ENCODE peak calls at places on chromosomes 4 and X, in five cellular contexts. One of them, this sample, is unnamed.

GRCh38 chrX:77622233-77622632 is 163.8 kb downstream of the ATRX start:
- DNase-seq in T-helper 2 cell: no peak
- DNase-seq in smooth muscle cell of the brain vasculature: no peak
- DNase-seq in psoas muscle: no peak
- DNase-seq in stimulated activated CD4-positive, alpha-beta T cell treated with anti-CD3 and anti-CD28 coated beads, Interleukin-2, amount 100 ng/mL, for 48 hours: no peak
- DNase-seq in this sample: no peak

GRCh38 chr4:2341911-2342652 is 76.4 kb downstream of the ZFYVE28 start:
- DNase-seq in smooth muscle cell of the brain vasculature: no peak
- DNase-seq in T-helper 2 cell: no peak
- DNase-seq in psoas muscle: no peak
- DNase-seq in stimulated activated CD4-positive, alpha-beta T cell treated with anti-CD3 and anti-CD28 coated beads, Interleukin-2, amount 100 ng/mL, for 48 hours: no peak
- DNase-seq in this sample: no peak

GRCh38 chrX:69210513-69211065 is 45.3 kb upstream of the PJA1 start:
- DNase-seq in smooth muscle cell of the brain vasculature: no peak
- DNase-seq in psoas muscle: no peak
- DNase-seq in T-helper 2 cell: no peak
- DNase-seq in stimulated activated CD4-positive, alpha-beta T cell treated with anti-CD3 and anti-CD28 coated beads, Interleukin-2, amount 100 ng/mL, for 48 hours: no peak
- DNase-seq in this sample: no peak

GRCh38 chr4:140529434-140529833 is 5.5 kb downstream of the ELMOD2 start:
- DNase-seq in psoas muscle: no peak
- DNase-seq in stimulated activated CD4-positive, alpha-beta T cell treated with anti-CD3 and anti-CD28 coated beads, Interleukin-2, amount 100 ng/mL, for 48 hours: no peak
- DNase-seq in smooth muscle cell of the brain vasculature: no peak
- DNase-seq in T-helper 2 cell: no peak
- DNase-seq in this sample: no peak

GRCh38 chr4:174403177-174403543 is 119.1 kb downstream of the HPGD start:
- DNase-seq in smooth muscle cell of the brain vasculature: no peak
- DNase-seq in T-helper 2 cell: no peak
- DNase-seq in stimulated activated CD4-positive, alpha-beta T cell treated with anti-CD3 and anti-CD28 coated beads, Interleukin-2, amount 100 ng/mL, for 48 hours: no peak
- DNase-seq in psoas muscle: no peak
- DNase-seq in this sample: no peak

GRCh38 chr4:8920969-8921368 is 49.3 kb upstream of the HMX1 start:
- DNase-seq in smooth muscle cell of the brain vasculature: no peak
- DNase-seq in psoas muscle: no peak
- DNase-seq in T-helper 2 cell: no peak
- DNase-seq in stimulated activated CD4-positive, alpha-beta T cell treated with anti-CD3 and anti-CD28 coated beads, Interleukin-2, amount 100 ng/mL, for 48 hours: no peak
- DNase-seq in this sample: no peak

GRCh38 chr4:128811571-128812359 is 2.3 kb downstream of the JADE1 start:
- DNase-seq in psoas muscle: peak
- DNase-seq in smooth muscle cell of the brain vasculature: no peak
- DNase-seq in T-helper 2 cell: peak
- DNase-seq in stimulated activated CD4-positive, alpha-beta T cell treated with anti-CD3 and anti-CD28 coated beads, Interleukin-2, amount 100 ng/mL, for 48 hours: peak
- DNase-seq in this sample: no peak

GRCh38 chr4:121221608-121222007 is 57.5 kb upstream of the TNIP3 start:
- DNase-seq in stimulated activated CD4-positive, alpha-beta T cell treated with anti-CD3 and anti-CD28 coated beads, Interleukin-2, amount 100 ng/mL, for 48 hours: no peak
- DNase-seq in psoas muscle: no peak
- DNase-seq in T-helper 2 cell: no peak
- DNase-seq in smooth muscle cell of the brain vasculature: no peak
- DNase-seq in this sample: no peak

GRCh38 chrX:113539599-113540356 is 699.1 kb upstream of the AMOT start:
- DNase-seq in smooth muscle cell of the brain vasculature: no peak
- DNase-seq in psoas muscle: no peak
- DNase-seq in stimulated activated CD4-positive, alpha-beta T cell treated with anti-CD3 and anti-CD28 coated beads, Interleukin-2, amount 100 ng/mL, for 48 hours: no peak
- DNase-seq in T-helper 2 cell: no peak
- DNase-seq in this sample: no peak

GRCh38 chr4:141668200-141668599 is 31.8 kb downstream of the IL15 start:
- DNase-seq in smooth muscle cell of the brain vasculature: no peak
- DNase-seq in T-helper 2 cell: no peak
- DNase-seq in psoas muscle: no peak
- DNase-seq in stimulated activated CD4-positive, alpha-beta T cell treated with anti-CD3 and anti-CD28 coated beads, Interleukin-2, amount 100 ng/mL, for 48 hours: no peak
- DNase-seq in this sample: no peak

GRCh38 chrX:40148439-40149285 is 50.9 kb upstream of the BCOR start:
- DNase-seq in T-helper 2 cell: no peak
- DNase-seq in smooth muscle cell of the brain vasculature: no peak
- DNase-seq in stimulated activated CD4-positive, alpha-beta T cell treated with anti-CD3 and anti-CD28 coated beads, Interleukin-2, amount 100 ng/mL, for 48 hours: no peak
- DNase-seq in psoas muscle: no peak
- DNase-seq in this sample: no peak

GRCh38 chr4:105002278-105002677 is 144.4 kb upstream of the TET2 start:
- DNase-seq in smooth muscle cell of the brain vasculature: no peak
- DNase-seq in stimulated activated CD4-positive, alpha-beta T cell treated with anti-CD3 and anti-CD28 coated beads, Interleukin-2, amount 100 ng/mL, for 48 hours: no peak
- DNase-seq in T-helper 2 cell: no peak
- DNase-seq in psoas muscle: no peak
- DNase-seq in this sample: no peak

GRCh38 chr4:85548116-85548515 is 73.2 kb downstream of the ARHGAP24 start:
- DNase-seq in stimulated activated CD4-positive, alpha-beta T cell treated with anti-CD3 and anti-CD28 coated beads, Interleukin-2, amount 100 ng/mL, for 48 hours: no peak
- DNase-seq in psoas muscle: no peak
- DNase-seq in T-helper 2 cell: no peak
- DNase-seq in smooth muscle cell of the brain vasculature: no peak
- DNase-seq in this sample: no peak

GRCh38 chrX:65608021-65608420 is 59.4 kb upstream of the MSN start:
- DNase-seq in smooth muscle cell of the brain vasculature: no peak
- DNase-seq in psoas muscle: no peak
- DNase-seq in stimulated activated CD4-positive, alpha-beta T cell treated with anti-CD3 and anti-CD28 coated beads, Interleukin-2, amount 100 ng/mL, for 48 hours: no peak
- DNase-seq in T-helper 2 cell: no peak
- DNase-seq in this sample: no peak

GRCh38 chr4:122329876-122330595 is 48.8 kb upstream of the ADAD1 start:
- DNase-seq in psoas muscle: no peak
- DNase-seq in smooth muscle cell of the brain vasculature: no peak
- DNase-seq in T-helper 2 cell: peak
- DNase-seq in stimulated activated CD4-positive, alpha-beta T cell treated with anti-CD3 and anti-CD28 coated beads, Interleukin-2, amount 100 ng/mL, for 48 hours: no peak
- DNase-seq in this sample: no peak

GRCh38 chrX:68490644-68491043 is 8.2 kb upstream of the YIPF6 start:
- DNase-seq in T-helper 2 cell: no peak
- DNase-seq in psoas muscle: no peak
- DNase-seq in stimulated activated CD4-positive, alpha-beta T cell treated with anti-CD3 and anti-CD28 coated beads, Interleukin-2, amount 100 ng/mL, for 48 hours: no peak
- DNase-seq in smooth muscle cell of the brain vasculature: no peak
- DNase-seq in this sample: no peak

GRCh38 chrX:51804741-51805140 is 61.5 kb downstream of the GSPT2 start:
- DNase-seq in stimulated activated CD4-positive, alpha-beta T cell treated with anti-CD3 and anti-CD28 coated beads, Interleukin-2, amount 100 ng/mL, for 48 hours: no peak
- DNase-seq in smooth muscle cell of the brain vasculature: no peak
- DNase-seq in psoas muscle: no peak
- DNase-seq in T-helper 2 cell: no peak
- DNase-seq in this sample: no peak

GRCh38 chrX:21612154-21612553 is 46.0 kb downstream of the KLHL34 start:
- DNase-seq in stimulated activated CD4-positive, alpha-beta T cell treated with anti-CD3 and anti-CD28 coated beads, Interleukin-2, amount 100 ng/mL, for 48 hours: no peak
- DNase-seq in psoas muscle: no peak
- DNase-seq in smooth muscle cell of the brain vasculature: no peak
- DNase-seq in T-helper 2 cell: no peak
- DNase-seq in this sample: no peak

GRCh38 chr4:912548-913279 is 19.4 kb downstream of the GAK start:
- DNase-seq in psoas muscle: peak
- DNase-seq in T-helper 2 cell: no peak
- DNase-seq in stimulated activated CD4-positive, alpha-beta T cell treated with anti-CD3 and anti-CD28 coated beads, Interleukin-2, amount 100 ng/mL, for 48 hours: no peak
- DNase-seq in smooth muscle cell of the brain vasculature: no peak
- DNase-seq in this sample: no peak

GRCh38 chr4:182238355-182238931 is 4.8 kb upstream of the TENM3 start:
- DNase-seq in T-helper 2 cell: no peak
- DNase-seq in stimulated activated CD4-positive, alpha-beta T cell treated with anti-CD3 and anti-CD28 coated beads, Interleukin-2, amount 100 ng/mL, for 48 hours: no peak
- DNase-seq in psoas muscle: no peak
- DNase-seq in smooth muscle cell of the brain vasculature: no peak
- DNase-seq in this sample: no peak

GRCh38 chrX:54484666-54485065 is 11.4 kb downstream of the FGD1 start:
- DNase-seq in psoas muscle: no peak
- DNase-seq in smooth muscle cell of the brain vasculature: no peak
- DNase-seq in T-helper 2 cell: no peak
- DNase-seq in stimulated activated CD4-positive, alpha-beta T cell treated with anti-CD3 and anti-CD28 coated beads, Interleukin-2, amount 100 ng/mL, for 48 hours: no peak
- DNase-seq in this sample: no peak

GRCh38 chrX:49172280-49172780 is 632 bp downstream of the PLP2 start:
- DNase-seq in T-helper 2 cell: peak
- DNase-seq in smooth muscle cell of the brain vasculature: no peak
- DNase-seq in stimulated activated CD4-positive, alpha-beta T cell treated with anti-CD3 and anti-CD28 coated beads, Interleukin-2, amount 100 ng/mL, for 48 hours: peak
- DNase-seq in psoas muscle: peak
- DNase-seq in this sample: no peak

GRCh38 chrX:134948333-134949241 is 42.2 kb upstream of the SMIM10 start:
- DNase-seq in smooth muscle cell of the brain vasculature: no peak
- DNase-seq in T-helper 2 cell: no peak
- DNase-seq in psoas muscle: no peak
- DNase-seq in stimulated activated CD4-positive, alpha-beta T cell treated with anti-CD3 and anti-CD28 coated beads, Interleukin-2, amount 100 ng/mL, for 48 hours: no peak
- DNase-seq in this sample: no peak

GRCh38 chr4:95850161-95850560 is 10.3 kb downstream of the PDHA2 start:
- DNase-seq in smooth muscle cell of the brain vasculature: no peak
- DNase-seq in stimulated activated CD4-positive, alpha-beta T cell treated with anti-CD3 and anti-CD28 coated beads, Interleukin-2, amount 100 ng/mL, for 48 hours: no peak
- DNase-seq in T-helper 2 cell: no peak
- DNase-seq in psoas muscle: no peak
- DNase-seq in this sample: no peak

GRCh38 chrX:81229208-81229607 is 27.3 kb downstream of the SH3BGRL start:
- DNase-seq in stimulated activated CD4-positive, alpha-beta T cell treated with anti-CD3 and anti-CD28 coated beads, Interleukin-2, amount 100 ng/mL, for 48 hours: no peak
- DNase-seq in smooth muscle cell of the brain vasculature: no peak
- DNase-seq in psoas muscle: no peak
- DNase-seq in T-helper 2 cell: no peak
- DNase-seq in this sample: no peak

GRCh38 chr4:109205186-109205585 is 97.3 kb downstream of the COL25A1 start:
- DNase-seq in T-helper 2 cell: no peak
- DNase-seq in stimulated activated CD4-positive, alpha-beta T cell treated with anti-CD3 and anti-CD28 coated beads, Interleukin-2, amount 100 ng/mL, for 48 hours: no peak
- DNase-seq in smooth muscle cell of the brain vasculature: no peak
- DNase-seq in psoas muscle: no peak
- DNase-seq in this sample: no peak

GRCh38 chrX:155028192-155028591 is 1.5 kb downstream of the FUNDC2 start:
- DNase-seq in stimulated activated CD4-positive, alpha-beta T cell treated with anti-CD3 and anti-CD28 coated beads, Interleukin-2, amount 100 ng/mL, for 48 hours: no peak
- DNase-seq in psoas muscle: no peak
- DNase-seq in smooth muscle cell of the brain vasculature: no peak
- DNase-seq in T-helper 2 cell: peak
- DNase-seq in this sample: no peak

GRCh38 chr4:26992657-26993361 is 132.2 kb downstream of the STIM2 start:
- DNase-seq in T-helper 2 cell: peak
- DNase-seq in psoas muscle: no peak
- DNase-seq in smooth muscle cell of the brain vasculature: no peak
- DNase-seq in stimulated activated CD4-positive, alpha-beta T cell treated with anti-CD3 and anti-CD28 coated beads, Interleukin-2, amount 100 ng/mL, for 48 hours: peak
- DNase-seq in this sample: no peak

GRCh38 chr4:169345207-169345788 is 74.5 kb upstream of the SH3RF1 start:
- DNase-seq in stimulated activated CD4-positive, alpha-beta T cell treated with anti-CD3 and anti-CD28 coated beads, Interleukin-2, amount 100 ng/mL, for 48 hours: no peak
- DNase-seq in T-helper 2 cell: no peak
- DNase-seq in psoas muscle: no peak
- DNase-seq in smooth muscle cell of the brain vasculature: no peak
- DNase-seq in this sample: no peak

GRCh38 chrX:129980043-129980442 is 2.4 kb upstream of the BCORL1 start:
- DNase-seq in smooth muscle cell of the brain vasculature: no peak
- DNase-seq in T-helper 2 cell: no peak
- DNase-seq in psoas muscle: peak
- DNase-seq in stimulated activated CD4-positive, alpha-beta T cell treated with anti-CD3 and anti-CD28 coated beads, Interleukin-2, amount 100 ng/mL, for 48 hours: no peak
- DNase-seq in this sample: no peak

GRCh38 chr4:141254326-141254725 is 33.6 kb downstream of the ZNF330 start:
- DNase-seq in smooth muscle cell of the brain vasculature: no peak
- DNase-seq in T-helper 2 cell: no peak
- DNase-seq in stimulated activated CD4-positive, alpha-beta T cell treated with anti-CD3 and anti-CD28 coated beads, Interleukin-2, amount 100 ng/mL, for 48 hours: no peak
- DNase-seq in psoas muscle: no peak
- DNase-seq in this sample: no peak

This sample was measured in iPS DF 6.9.